ENCODE peak calls at places on chromosomes 13 and 19, in seven cellular contexts. S, Z, D, Q, C, I and J are unnamed samples.

GRCh38 chr19:16889429-16889882 is 657 bp downstream of the F2RL3 start:
- DNase-seq in S (no peak), Z (no peak), D (peak; percentile 90), Q (no peak), C (no peak), I (peak; percentile 51), J (no peak)

GRCh38 chr13:28031929-28032328 is 43.4 kb upstream of the URAD start:
- DNase-seq in S (no peak), Z (no peak), D (no peak), Q (no peak), C (no peak), I (no peak), J (no peak)

GRCh38 chr19:39696418-39696817 is 7.9 kb upstream of the LGALS14 start:
- DNase-seq in S (no peak), Z (peak; percentile 25), D (no peak), Q (no peak), C (no peak), I (no peak), J (no peak)

GRCh38 chr13:21458457-21458815 is 667 bp downstream of the ZDHHC20 start:
- DNase-seq in S (peak; percentile 62), Z (no peak), D (peak; percentile 65), Q (no peak), C (no peak), I (peak; percentile 42), J (peak; percentile 68)

GRCh38 chr19:14409157-14410053 is 9.7 kb downstream of the DDX39A start:
- DNase-seq in S (no peak), Z (no peak), D (no peak), Q (no peak), C (no peak), I (no peak), J (no peak)

GRCh38 chr13:43110036-43110435 is 86.7 kb downstream of the DNAJC15 start:
- DNase-seq in S (no peak), Z (no peak), D (no peak), Q (no peak), C (no peak), I (no peak), J (no peak)

GRCh38 chr19:11291991-11292390 is 4.0 kb upstream of the TSPAN16 start:
- DNase-seq in S (no peak), Z (no peak), D (no peak), Q (no peak), C (no peak), I (no peak), J (no peak)

GRCh38 chr13:96020155-96020575 is 33.0 kb downstream of the UGGT2 start:
- DNase-seq in S (no peak), Z (peak; percentile 75), D (peak; percentile 56), Q (peak; percentile 23), C (peak; percentile 56), I (peak; percentile 39), J (peak; percentile 80)

GRCh38 chr19:40216777-40217026 is 1.5 kb downstream of the TTC9B start:
- DNase-seq in S (no peak), Z (no peak), D (no peak), Q (no peak), C (no peak), I (no peak), J (no peak)

GRCh38 chr19:7533281-7533819 is 2.2 kb upstream of the PNPLA6 start:
- DNase-seq in S (peak; percentile 71), Z (no peak), D (no peak), Q (no peak), C (no peak), I (no peak), J (no peak)

GRCh38 chr19:56707821-56708220 is 36.3 kb upstream of the ZNF835 start:
- DNase-seq in S (no peak), Z (no peak), D (no peak), Q (no peak), C (no peak), I (no peak), J (no peak)

GRCh38 chr13:49366841-49367240 is 77.0 kb downstream of the CAB39L start:
- DNase-seq in S (no peak), Z (no peak), D (no peak), Q (no peak), C (no peak), I (no peak), J (no peak)
- TF ChIP-seq JUND in S (no peak), Z (no peak), D (no peak), Q (no peak), C (no peak), I (no peak), J (no peak)

GRCh38 chr13:67139551-67139950 is 90.6 kb downstream of the PCDH9 start:
- DNase-seq in S (no peak), Z (no peak), D (no peak), Q (no peak), C (no peak), I (no peak), J (no peak)
- TF ChIP-seq JUND in S (no peak), Z (no peak), D (no peak), Q (no peak), C (no peak), I (no peak), J (no peak)

GRCh38 chr13:39012608-39013007 is 22.0 kb upstream of the STOML3 start:
- DNase-seq in S (peak; percentile 69), Z (no peak), D (peak; percentile 19), Q (no peak), C (no peak), I (peak; percentile 12), J (no peak)

GRCh38 chr13:39020853-39021462 is 16.9 kb downstream of the PROSER1 start:
- DNase-seq in S (no peak), Z (no peak), D (no peak), Q (no peak), C (no peak), I (peak; percentile 10), J (no peak)

GRCh38 chr13:39013462-39013861 is 22.8 kb upstream of the STOML3 start:
- DNase-seq in S (no peak), Z (no peak), D (no peak), Q (no peak), C (no peak), I (no peak), J (no peak)

GRCh38 chr13:39016087-39016486 is 21.8 kb downstream of the PROSER1 start:
- DNase-seq in S (no peak), Z (no peak), D (no peak), Q (no peak), C (no peak), I (no peak), J (no peak)

DNA sequence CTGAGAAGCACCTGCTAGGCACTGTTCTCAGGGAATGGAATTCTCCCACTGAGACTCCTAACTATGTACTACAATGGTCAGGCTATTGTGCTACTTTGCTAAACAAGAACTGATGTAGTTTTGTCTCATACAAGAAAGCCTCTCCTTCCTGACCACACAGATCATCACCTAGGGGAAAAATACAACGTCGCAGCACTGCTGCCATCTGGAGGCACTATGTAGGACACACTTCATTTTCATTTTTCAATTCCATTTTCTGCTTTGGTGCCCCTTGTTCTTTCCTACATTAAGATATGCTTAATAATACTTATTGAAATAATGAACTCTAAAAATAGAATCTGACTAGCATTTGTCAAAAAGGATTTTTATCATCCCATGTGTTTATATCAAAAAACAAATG is 21.1 kb downstream of the PROSER1 start:
- DNase-seq in S (no peak), Z (peak; percentile 12), D (peak; percentile 51), Q (no peak), C (peak; percentile 16), I (peak; percentile 21), J (peak; percentile 5)
- TF ChIP-seq JUND in S (no peak), Z (no peak), D (no peak), Q (no peak), C (no peak), I (no peak), J (no peak)

GRCh38 chr13:48253849-48254248 is 20.8 kb downstream of the ITM2B start:
- DNase-seq in S (no peak), Z (peak; percentile 76), D (no peak), Q (no peak), C (no peak), I (no peak), J (no peak)

GRCh38 chr13:48249018-48249417 is 16.0 kb downstream of the ITM2B start:
- DNase-seq in S (no peak), Z (no peak), D (no peak), Q (no peak), C (no peak), I (no peak), J (no peak)

GRCh38 chr13:48251616-48252081 is 18.6 kb downstream of the ITM2B start:
- DNase-seq in S (no peak), Z (no peak), D (no peak), Q (no peak), C (no peak), I (no peak), J (no peak)

GRCh38 chr13:48255090-48255489 is 22.1 kb downstream of the ITM2B start:
- DNase-seq in S (no peak), Z (no peak), D (no peak), Q (no peak), C (no peak), I (no peak), J (no peak)

DNA sequence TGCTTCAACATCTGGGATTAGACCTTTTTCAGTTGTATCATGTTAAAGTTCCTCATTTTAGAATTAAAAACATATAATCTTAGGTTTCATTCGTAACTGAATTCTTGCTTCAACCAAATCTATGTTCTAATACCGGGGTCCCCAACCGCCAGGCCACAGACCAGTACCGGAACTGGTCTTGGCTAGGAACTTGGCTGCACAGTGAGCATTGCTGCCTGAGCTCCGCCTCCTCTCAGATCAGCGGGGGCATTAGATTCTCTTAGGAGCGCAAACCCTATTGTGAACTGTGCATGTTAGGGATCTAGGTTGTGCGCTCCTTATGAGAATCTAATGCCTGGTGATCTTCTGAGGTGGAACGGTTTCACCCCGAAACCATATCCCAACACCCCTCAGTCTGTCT is 19.2 kb downstream of the ITM2B start:
- DNase-seq in S (no peak), Z (no peak), D (no peak), Q (no peak), C (no peak), I (no peak), J (no peak)
- TF ChIP-seq JUND in S (no peak), Z (no peak), D (no peak), Q (no peak), C (no peak), I (no peak), J (no peak)

DNA sequence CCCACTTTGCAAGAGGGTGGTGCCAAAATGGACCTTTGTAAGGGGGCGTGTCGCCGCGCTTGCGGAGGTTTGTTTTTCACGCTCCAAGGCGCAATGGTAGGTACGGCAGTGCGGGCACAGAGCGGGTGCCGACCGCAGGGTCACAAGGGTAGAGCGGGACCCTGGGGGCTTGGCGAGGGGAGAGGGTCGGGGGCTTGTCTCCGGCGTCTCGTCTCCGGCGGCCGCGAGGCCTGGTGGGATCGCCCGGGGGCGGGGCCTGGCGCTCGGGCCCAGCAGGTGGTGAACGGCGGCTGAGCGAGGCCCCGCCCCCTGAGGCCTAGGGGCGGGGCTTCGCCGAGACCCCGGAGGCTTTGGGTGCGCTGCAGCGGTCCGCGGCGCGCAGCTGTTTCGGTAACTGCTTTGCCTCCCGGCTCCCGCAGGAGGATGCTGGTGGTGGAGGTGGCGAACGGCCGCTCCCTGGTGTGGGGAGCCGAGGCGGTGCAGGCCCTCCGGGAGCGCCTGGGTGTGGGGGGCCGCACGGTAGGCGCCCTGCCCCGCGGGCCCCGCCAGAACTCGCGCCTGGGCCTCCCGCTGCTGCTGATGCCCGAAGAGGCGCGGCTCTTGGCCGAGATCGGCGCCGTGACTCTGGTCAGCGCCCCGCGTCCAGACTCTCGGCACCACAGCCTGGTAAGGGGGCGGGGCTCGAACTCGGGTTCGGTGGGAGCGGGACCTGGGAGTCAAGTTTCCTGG is at the start of gene TSEN34:
- DNase-seq in S (peak; percentile 94), Z (peak; percentile 71), D (peak; percentile 90), Q (no peak), C (peak; percentile 59), I (peak; percentile 83), J (peak; percentile 51)
- TF ChIP-seq JUND in S (no peak), Z (no peak), D (no peak), Q (no peak), C (no peak), I (no peak), J (no peak)

GRCh38 chr13:74142257-74142656 is 8.1 kb upstream of the KLF12 start:
- DNase-seq in S (no peak), Z (no peak), D (no peak), Q (no peak), C (no peak), I (no peak), J (no peak)
- TF ChIP-seq JUND in S (no peak), Z (no peak), D (no peak), Q (no peak), C (no peak), I (no peak), J (no peak)